ENCODE peak calls at places on chromosome 9, in six cellular contexts. Y is ELF-1, Z is T47D, N is HCT116, C is mesenteric fat pad, G is GM10248. I is an unnamed sample.

GRCh38 chr9:108382267-108382666 is 473.5 kb downstream of the ACTL7B start:
- DNase-seq in Y (no peak), Z (no peak), N (no peak), C (no peak), G (no peak), I (no peak)

GRCh38 chr9:138112090-138112748 is 234.6 kb downstream of the CACNA1B start:
- DNase-seq in Y (no peak), Z (peak; percentile 3), N (no peak), C (no peak), G (peak; percentile 8), I (no peak)

GRCh38 chr9:94065535-94065961 is 18.7 kb upstream of the PTPDC1 start:
- DNase-seq in Y (peak; percentile 66), Z (peak; percentile 34), N (peak; percentile 76), C (no peak), G (peak; percentile 63), I (peak; percentile 66)

GRCh38 chr9:133839822-133840329 is 101.7 kb upstream of the SARDH start:
- DNase-seq in Y (peak; percentile 93), Z (no peak), N (no peak), C (no peak), G (no peak), I (no peak)

GRCh38 chr9:131642496-131643083 is 97.3 kb downstream of the PRRT1B start:
- DNase-seq in Y (peak; percentile 71), Z (no peak), N (no peak), C (peak; percentile 47), G (peak; percentile 81), I (peak; percentile 76)

GRCh38 chr9:97990259-97990658 is 7.1 kb downstream of the ANP32B start:
- DNase-seq in Y (peak; percentile 30), Z (no peak), N (no peak), C (no peak), G (no peak), I (no peak)

GRCh38 chr9:112748041-112748440 is 2.5 kb upstream of the SNX30 start:
- DNase-seq in Y (no peak), Z (no peak), N (no peak), C (no peak), G (no peak), I (no peak)

GRCh38 chr9:137318976-137319375 is 16.9 kb upstream of the NRARP start:
- DNase-seq in Y (no peak), Z (peak; percentile 31), N (no peak), C (no peak), G (no peak), I (peak; percentile 21)

GRCh38 chr9:93902780-93903655 is 52.1 kb downstream of the BARX1 start:
- DNase-seq in Y (no peak), Z (no peak), N (no peak), C (peak; percentile 75), G (no peak), I (no peak)

GRCh38 chr9:35110327-35110758 is 5.3 kb downstream of the ATOSB start:
- DNase-seq in Y (peak; percentile 15), Z (no peak), N (no peak), C (peak; percentile 81), G (no peak), I (no peak)

GRCh38 chr9:22535780-22536179 is 89.2 kb downstream of the DMRTA1 start:
- DNase-seq in Y (no peak), Z (no peak), N (no peak), C (no peak), G (no peak), I (no peak)

GRCh38 chr9:87395804-87396458 is 101.7 kb upstream of the DAPK1 start:
- DNase-seq in Y (no peak), Z (no peak), N (no peak), C (no peak), G (no peak), I (no peak)

I was measured in GM20000.